ENCODE peak calls at places on chromosome 12, in seven cellular contexts. X is activated T-cell treated with anti-CD3 and anti-CD28 coated beads, Interleukin-2, amount 50 U/mL, for 72 hours; I is AG04450; Q is body of pancreas; K is endothelial cell; M is lower leg skin; U is anterior cingulate cortex. W is an unnamed sample.

GRCh38 chr12:11795910-11796459 is 146.5 kb downstream of the ETV6 start:
- DNase-seq in I (peak), X (no peak), M (no peak), Q (peak), K (no peak), U (no peak), W (peak)

GRCh38 chr12:104713444-104713843 is 244.6 kb downstream of the SLC41A2 start:
- DNase-seq in U (no peak), M (no peak), K (no peak), X (no peak), Q (no peak), I (no peak), W (no peak)

GRCh38 chr12:104573-105081 is 38.1 kb downstream of the IQSEC3 start:
- DNase-seq in M (no peak), K (no peak), X (peak), U (no peak), Q (peak), I (no peak), W (no peak)

GRCh38 chr12:49637401-49637800 is 14.0 kb downstream of the PRPF40B start:
- DNase-seq in X (no peak), M (no peak), K (peak), U (no peak), Q (no peak), I (no peak), W (no peak)

GRCh38 chr12:3295648-3296408 is 195.2 kb upstream of the PRMT8 start:
- DNase-seq in U (no peak), K (no peak), Q (peak), M (no peak), X (no peak), I (no peak), W (no peak)

GRCh38 chr12:47732504-47732903 is 7.2 kb upstream of the ENDOU start:
- DNase-seq in K (no peak), U (no peak), I (no peak), Q (no peak), M (no peak), X (no peak), W (no peak)

GRCh38 chr12:8784464-8784863 is 38.0 kb upstream of the A2ML1 start:
- DNase-seq in I (no peak), X (no peak), U (no peak), M (no peak), Q (no peak), K (no peak), W (no peak)

GRCh38 chr12:85920324-85920947 is 46.3 kb downstream of the NTS start:
- DNase-seq in K (no peak), Q (no peak), X (no peak), M (no peak), I (no peak), U (no peak), W (no peak)

GRCh38 chr12:94550964-94551363 is 91.3 kb upstream of the CEP83 start:
- DNase-seq in K (no peak), I (no peak), U (no peak), M (no peak), Q (no peak), X (no peak), W (no peak)

GRCh38 chr12:121788176-121788818 is 5.2 kb downstream of the RHOF start:
- DNase-seq in U (no peak), I (no peak), X (no peak), Q (no peak), K (no peak), M (no peak), W (peak)

GRCh38 chr12:24848941-24849477 is 99.9 kb downstream of the BCAT1 start:
- DNase-seq in Q (peak), K (no peak), U (no peak), X (no peak), I (no peak), M (no peak), W (no peak)

GRCh38 chr12:59158066-59158465 is 237.8 kb upstream of the LRIG3 start:
- DNase-seq in I (no peak), M (no peak), U (no peak), Q (no peak), X (no peak), K (no peak), W (no peak)

GRCh38 chr12:92199846-92200576 is 54.4 kb upstream of the BTG1 start:
- DNase-seq in K (no peak), U (no peak), Q (no peak), I (no peak), M (no peak), X (no peak), W (no peak)

GRCh38 chr12:69623970-69624369 is 13.3 kb upstream of the LRRC10 start:
- DNase-seq in I (peak), M (no peak), K (no peak), X (no peak), Q (peak), U (no peak), W (no peak)

GRCh38 chr12:1590083-1590979 is 4.0 kb downstream of the FBXL14 start:
- DNase-seq in X (no peak), K (no peak), I (no peak), Q (peak), M (no peak), U (peak), W (no peak)

GRCh38 chr12:110371408-110372055 is 32.0 kb downstream of the ANAPC7 start:
- DNase-seq in M (no peak), I (no peak), X (no peak), U (no peak), K (no peak), Q (no peak), W (no peak)

GRCh38 chr12:75305412-75306332 is 24.5 kb downstream of the CAPS2 start:
- DNase-seq in K (no peak), U (no peak), M (no peak), Q (no peak), X (no peak), I (no peak), W (no peak)

GRCh38 chr12:101616027-101616494 is 21.3 kb downstream of the MYBPC1 start:
- DNase-seq in U (no peak), M (no peak), I (no peak), K (no peak), X (peak), Q (no peak), W (peak)

GRCh38 chr12:32369202-32369601 is 30.2 kb upstream of the FGD4 start:
- DNase-seq in U (no peak), M (no peak), X (no peak), I (no peak), K (no peak), Q (no peak), W (no peak)

GRCh38 chr12:6644903-6645302 is 2.3 kb downstream of the ACRBP start:
- DNase-seq in U (no peak), K (peak), M (no peak), Q (peak), I (no peak), X (no peak), W (no peak)

GRCh38 chr12:110199360-110200123 is 75.4 kb downstream of the IFT81 start:
- DNase-seq in I (no peak), X (peak), U (no peak), M (no peak), Q (no peak), K (peak), W (no peak)

GRCh38 chr12:55044135-55044534 is 24.4 kb downstream of the NEUROD4 start:
- DNase-seq in M (no peak), I (no peak), X (no peak), Q (no peak), K (no peak), U (no peak), W (no peak)

GRCh38 chr12:31224768-31225448 is 101.0 kb downstream of the SINHCAF start:
- DNase-seq in U (no peak), X (no peak), M (no peak), Q (no peak), I (no peak), K (no peak), W (no peak)

GRCh38 chr12:19620222-19620621 is 180.9 kb downstream of the AEBP2 start:
- DNase-seq in I (no peak), M (peak), Q (no peak), X (no peak), U (no peak), K (no peak), W (peak)

W was measured in Calu3.